ENCODE peak calls at places on chromosomes 3 and 15, in ten cellular contexts. V is left ventricle myocardium inferior, U is right atrium auricular region, M is right lobe of liver, Y is colonic mucosa, T is GM23338, G is HepG2, O is MM.1S, I is upper lobe of right lung, A is ovary. K is an unnamed sample. For H3K27me3, the result is how much of the 10 kb centered on the place peaks cover.

GRCh38 chr3:22089284-22089683 is 338.3 kb upstream of the ZNF385D start:
- DNase-seq in V (no peak), Y (no peak), G (peak), A (no peak), O (peak), M (peak), U (no peak), I (no peak), T (peak), K (no peak)

GRCh38 chr15:29821416-29822099 is 710 bp downstream of the TJP1 start:
- DNase-seq in G (peak), T (peak), U (peak), O (peak), A (peak), Y (peak), M (peak), V (peak), I (peak), K (no peak)

GRCh38 chr3:194128202-194128907 is 7.6 kb upstream of the HES1 start:
- DNase-seq in M (no peak), I (no peak), T (no peak), A (no peak), U (no peak), O (no peak), Y (no peak), G (no peak), V (no peak), K (no peak)

GRCh38 chr3:17833786-17834559 is 91.5 kb upstream of the TBC1D5 start:
- DNase-seq in I (no peak), T (no peak), O (no peak), U (no peak), V (no peak), M (no peak), G (no peak), A (no peak), Y (no peak), K (no peak)

GRCh38 chr15:31511707-31512310 is 185.2 kb downstream of the KLF13 start:
- DNase-seq in G (no peak), O (no peak), Y (no peak), V (no peak), U (no peak), A (no peak), T (peak), M (no peak), I (no peak), K (peak)

GRCh38 chr3:65625310-65625709 is 413.4 kb downstream of the MAGI1 start:
- DNase-seq in T (no peak), O (no peak), G (no peak), I (no peak), M (no peak), U (no peak), A (no peak), V (no peak), Y (no peak), K (no peak)

GRCh38 chr3:160163259-160163878 is 61.9 kb upstream of the C3orf80 start:
- DNase-seq in M (no peak), O (peak), Y (no peak), G (peak), I (no peak), T (no peak), A (no peak), U (no peak), V (no peak), K (no peak)

GRCh38 chr3:171986208-171986607 is 53.2 kb upstream of the FNDC3B start:
- DNase-seq in M (no peak), T (no peak), G (no peak), A (no peak), U (no peak), O (no peak), V (no peak), I (no peak), Y (no peak), K (no peak)

GRCh38 chr3:126084667-126085180 is 800 bp upstream of the SLC41A3 start:
- DNase-seq in O (no peak), Y (no peak), U (no peak), G (no peak), V (no peak), M (no peak), A (no peak), I (no peak), T (no peak), K (no peak)

GRCh38 chr3:126083511-126083912 is 412 bp downstream of the SLC41A3 start:
- DNase-seq in U (no peak), T (peak), G (peak), A (no peak), Y (peak), M (peak), I (peak), V (peak), O (peak), K (peak)

GRCh38 chr3:126083138-126083445 is 832 bp downstream of the SLC41A3 start:
- DNase-seq in M (no peak), V (no peak), A (no peak), G (no peak), T (no peak), O (no peak), I (no peak), U (no peak), Y (no peak), K (no peak)

GRCh38 chr3:126085276-126085675 is 1.4 kb upstream of the SLC41A3 start:
- DNase-seq in M (no peak), A (no peak), I (no peak), U (no peak), O (no peak), G (no peak), Y (no peak), V (no peak), T (no peak), K (no peak)

GRCh38 chr3:126083913-126084514 is at the start of gene SLC41A3:
- DNase-seq in O (peak), V (peak), G (peak), T (peak), M (peak), I (peak), Y (peak), U (peak), A (peak), K (peak)
- TF ChIP-seq CTCF in O (peak), V (peak), G (peak), T (no peak), M (no peak), I (peak), Y (peak), U (peak), A (no peak), K (peak)

GRCh38 chr3:48151807-48152427 is 36.3 kb downstream of the CDC25A start:
- DNase-seq in A (no peak), I (no peak), G (no peak), U (no peak), O (no peak), T (no peak), M (no peak), Y (no peak), V (no peak), K (no peak)

GRCh38 chr3:48151058-48151806 is 37.0 kb downstream of the CDC25A start:
- DNase-seq in G (peak), M (peak), A (peak), I (peak), Y (peak), U (peak), V (peak), O (peak), T (peak), K (peak)

GRCh38 chr3:48157215-48157840 is 30.9 kb downstream of the CDC25A start:
- DNase-seq in Y (no peak), A (no peak), O (no peak), G (no peak), T (no peak), V (no peak), U (no peak), I (no peak), M (no peak), K (no peak)

GRCh38 chr3:48157950-48158376 is 30.3 kb downstream of the CDC25A start:
- DNase-seq in Y (peak), U (peak), I (peak), M (no peak), V (peak), T (peak), A (peak), O (peak), G (peak), K (no peak)

GRCh38 chr3:48155122-48155521 is 33.1 kb downstream of the CDC25A start:
- DNase-seq in Y (no peak), U (no peak), I (no peak), A (no peak), T (no peak), M (no peak), G (no peak), O (no peak), V (no peak), K (no peak)
- H3K27me3 ChIP-seq in Y (under half), U (under half), I (under half), A (under half), T (under half), M (under half), G (under half), O (under half), V (under half), K (under half)

GRCh38 chr3:45665101-45665572 is 24.1 kb upstream of the SACM1L start:
- DNase-seq in T (peak), Y (peak), I (no peak), G (peak), V (no peak), A (no peak), O (peak), M (peak), U (no peak), K (peak)
- TF ChIP-seq CTCF in T (peak), Y (peak), I (peak), G (peak), V (peak), A (no peak), O (peak), M (peak), U (peak), K (peak)

GRCh38 chr3:13881536-13882410 is 1.9 kb upstream of the WNT7A start:
- DNase-seq in I (peak), O (no peak), G (no peak), T (no peak), V (no peak), U (peak), Y (no peak), A (no peak), M (no peak), K (no peak)
- H3K27me3 ChIP-seq in I (half or more), O (half or more), G (under half), T (half or more), V (half or more), U (under half), Y (under half), A (under half), M (under half), K (under half)

K was measured in GM06990.